ENCODE peak calls at places on chromosomes 1 and 21, in five cellular contexts. One of them, this sample, is unnamed.

GRCh38 chr1:153945795-153946621 is 510 bp downstream of the DENND4B start:
- DNase-seq in fibroblast of mammary gland: peak
- DNase-seq in heart left ventricle: peak
- DNase-seq in endodermal cell: peak
- DNase-seq in HFF-Myc: no peak
- DNase-seq in this sample: peak

GRCh38 chr1:110783292-110783918 is 89.5 kb upstream of the CD53 start:
- DNase-seq in fibroblast of mammary gland: peak
- DNase-seq in heart left ventricle: peak
- DNase-seq in HFF-Myc: peak
- DNase-seq in endodermal cell: peak
- DNase-seq in this sample: peak

GRCh38 chr1:32448773-32449456 is 16.0 kb upstream of the ZBTB8B start:
- DNase-seq in fibroblast of mammary gland: peak
- DNase-seq in heart left ventricle: no peak
- DNase-seq in HFF-Myc: no peak
- DNase-seq in endodermal cell: peak
- DNase-seq in this sample: peak

GRCh38 chr1:102595106-102595505 is 513.2 kb downstream of the COL11A1 start:
- DNase-seq in endodermal cell: no peak
- DNase-seq in fibroblast of mammary gland: no peak
- DNase-seq in HFF-Myc: no peak
- DNase-seq in heart left ventricle: no peak
- DNase-seq in this sample: no peak

GRCh38 chr1:207032528-207033017 is at the start of gene C1orf116:
- DNase-seq in HFF-Myc: no peak
- DNase-seq in endodermal cell: peak
- DNase-seq in heart left ventricle: no peak
- DNase-seq in fibroblast of mammary gland: no peak
- DNase-seq in this sample: no peak

GRCh38 chr1:161258439-161259386 is at the start of gene PCP4L1:
- DNase-seq in heart left ventricle: peak
- DNase-seq in fibroblast of mammary gland: peak
- DNase-seq in HFF-Myc: no peak
- DNase-seq in endodermal cell: peak
- DNase-seq in this sample: peak

GRCh38 chr1:56505792-56506191 is 73.6 kb downstream of the PLPP3 start:
- DNase-seq in heart left ventricle: no peak
- DNase-seq in endodermal cell: no peak
- DNase-seq in fibroblast of mammary gland: no peak
- DNase-seq in HFF-Myc: no peak
- DNase-seq in this sample: no peak

GRCh38 chr1:67646145-67647035 is 38.6 kb upstream of the GADD45A start:
- DNase-seq in heart left ventricle: peak
- DNase-seq in fibroblast of mammary gland: peak
- DNase-seq in endodermal cell: no peak
- DNase-seq in HFF-Myc: peak
- DNase-seq in this sample: no peak

GRCh38 chr1:228863776-228864175 is 128.5 kb downstream of the RHOU start:
- DNase-seq in fibroblast of mammary gland: no peak
- DNase-seq in endodermal cell: no peak
- DNase-seq in heart left ventricle: no peak
- DNase-seq in HFF-Myc: no peak
- DNase-seq in this sample: no peak

GRCh38 chr1:17193222-17194132 is 11.5 kb upstream of the PADI1 start:
- DNase-seq in HFF-Myc: no peak
- DNase-seq in endodermal cell: peak
- DNase-seq in heart left ventricle: no peak
- DNase-seq in fibroblast of mammary gland: no peak
- DNase-seq in this sample: no peak

GRCh38 chr1:145957443-145958319 is at the start of gene LIX1L:
- DNase-seq in endodermal cell: peak
- DNase-seq in heart left ventricle: peak
- DNase-seq in fibroblast of mammary gland: peak
- DNase-seq in HFF-Myc: peak
- DNase-seq in this sample: peak

GRCh38 chr1:225480825-225481434 is 53.1 kb upstream of the LBR start:
- DNase-seq in heart left ventricle: no peak
- DNase-seq in endodermal cell: peak
- DNase-seq in HFF-Myc: no peak
- DNase-seq in fibroblast of mammary gland: peak
- DNase-seq in this sample: peak

GRCh38 chr21:34881894-34882371 is 167.2 kb downstream of the RUNX1 start:
- DNase-seq in endodermal cell: no peak
- DNase-seq in fibroblast of mammary gland: peak
- DNase-seq in heart left ventricle: no peak
- DNase-seq in HFF-Myc: no peak
- DNase-seq in this sample: no peak

GRCh38 chr1:119715542-119715941 is 3.8 kb downstream of the PHGDH start:
- DNase-seq in endodermal cell: peak
- DNase-seq in fibroblast of mammary gland: peak
- DNase-seq in HFF-Myc: no peak
- DNase-seq in heart left ventricle: no peak
- DNase-seq in this sample: no peak

GRCh38 chr1:200362421-200362820 is 47.4 kb downstream of the ZNF281 start:
- DNase-seq in heart left ventricle: no peak
- DNase-seq in fibroblast of mammary gland: no peak
- DNase-seq in HFF-Myc: no peak
- DNase-seq in endodermal cell: peak
- DNase-seq in this sample: no peak

GRCh38 chr1:228264100-228264816 is 56.4 kb downstream of the OBSCN start:
- DNase-seq in HFF-Myc: no peak
- DNase-seq in endodermal cell: no peak
- DNase-seq in fibroblast of mammary gland: no peak
- DNase-seq in heart left ventricle: no peak
- DNase-seq in this sample: no peak

GRCh38 chr21:31447477-31447876 is 103.4 kb upstream of the TIAM1 start:
- DNase-seq in heart left ventricle: no peak
- DNase-seq in HFF-Myc: no peak
- DNase-seq in endodermal cell: no peak
- DNase-seq in fibroblast of mammary gland: peak
- DNase-seq in this sample: no peak

GRCh38 chr1:41661428-41662060 is 177.1 kb upstream of the EDN2 start:
- DNase-seq in HFF-Myc: no peak
- DNase-seq in endodermal cell: peak
- DNase-seq in heart left ventricle: no peak
- DNase-seq in fibroblast of mammary gland: no peak
- DNase-seq in this sample: no peak

GRCh38 chr1:239616686-239617085 is 230.3 kb downstream of the CHRM3 start:
- DNase-seq in fibroblast of mammary gland: no peak
- DNase-seq in endodermal cell: no peak
- DNase-seq in HFF-Myc: no peak
- DNase-seq in heart left ventricle: no peak
- DNase-seq in this sample: no peak

GRCh38 chr1:160064164-160064563 is 5.8 kb downstream of the KCNJ10 start:
- DNase-seq in heart left ventricle: no peak
- DNase-seq in fibroblast of mammary gland: peak
- DNase-seq in HFF-Myc: no peak
- DNase-seq in endodermal cell: no peak
- DNase-seq in this sample: no peak

GRCh38 chr1:6358757-6359567 is 34.6 kb downstream of the ACOT7 start:
- DNase-seq in HFF-Myc: peak
- DNase-seq in heart left ventricle: no peak
- DNase-seq in endodermal cell: no peak
- DNase-seq in fibroblast of mammary gland: peak
- DNase-seq in this sample: peak

GRCh38 chr1:64956241-64956640 is 10.1 kb downstream of the JAK1 start:
- DNase-seq in endodermal cell: no peak
- DNase-seq in HFF-Myc: no peak
- DNase-seq in fibroblast of mammary gland: no peak
- DNase-seq in heart left ventricle: no peak
- DNase-seq in this sample: no peak

GRCh38 chr21:28657576-28657975 is 335.1 kb downstream of the LTN1 start:
- DNase-seq in fibroblast of mammary gland: no peak
- DNase-seq in HFF-Myc: no peak
- DNase-seq in heart left ventricle: no peak
- DNase-seq in endodermal cell: no peak
- DNase-seq in this sample: no peak

GRCh38 chr1:187445066-187445465 is 616.3 kb downstream of the PLA2G4A start:
- DNase-seq in HFF-Myc: no peak
- DNase-seq in heart left ventricle: no peak
- DNase-seq in fibroblast of mammary gland: no peak
- DNase-seq in endodermal cell: no peak
- DNase-seq in this sample: no peak
- TF ChIP-seq CTCF in HFF-Myc: no peak
- TF ChIP-seq CTCF in heart left ventricle: no peak
- TF ChIP-seq CTCF in fibroblast of mammary gland: no peak
- TF ChIP-seq CTCF in endodermal cell: no peak
- TF ChIP-seq CTCF in this sample: no peak

DNA sequence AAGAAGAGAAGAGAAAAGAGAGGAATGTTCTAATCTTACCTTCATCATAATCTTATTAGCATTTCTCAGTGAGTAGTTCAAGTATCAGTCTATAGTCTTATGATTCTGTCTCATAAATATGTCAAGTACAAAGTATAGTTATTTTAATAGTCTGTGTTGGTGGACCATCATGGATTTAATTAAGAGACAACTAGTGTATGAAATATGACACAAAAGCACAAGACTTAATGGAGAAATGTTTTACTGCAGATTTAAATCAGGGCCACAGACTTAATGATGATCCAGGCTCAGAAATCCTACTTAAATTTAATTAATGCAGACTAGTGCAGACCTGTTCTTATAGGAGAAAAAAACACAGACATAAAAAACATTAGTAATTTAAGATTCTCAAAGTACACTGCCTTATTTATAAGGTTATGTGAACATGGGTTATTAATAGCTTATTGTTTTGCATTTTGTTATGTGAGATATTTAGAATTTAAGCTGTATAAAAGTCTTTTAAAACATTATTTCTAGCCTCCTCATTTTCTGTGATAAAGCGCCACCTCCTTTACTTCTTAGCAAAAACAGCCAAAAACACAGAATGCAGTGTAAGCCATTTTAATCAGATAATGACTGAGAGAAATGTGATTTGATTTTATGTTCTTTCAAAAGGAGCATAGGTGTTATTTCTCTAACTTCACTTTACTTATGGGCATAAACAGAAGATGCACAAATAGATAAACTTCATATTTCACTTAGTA is 255.0 kb upstream of the SNX7 start:
- DNase-seq in fibroblast of mammary gland: no peak
- DNase-seq in endodermal cell: no peak
- DNase-seq in heart left ventricle: no peak
- DNase-seq in HFF-Myc: no peak
- DNase-seq in this sample: no peak
- TF ChIP-seq CTCF in fibroblast of mammary gland: no peak
- TF ChIP-seq CTCF in endodermal cell: no peak
- TF ChIP-seq CTCF in heart left ventricle: no peak
- TF ChIP-seq CTCF in HFF-Myc: no peak
- TF ChIP-seq CTCF in this sample: no peak

GRCh38 chr1:205301220-205301821 is 20.2 kb downstream of the NUAK2 start:
- DNase-seq in fibroblast of mammary gland: peak
- DNase-seq in endodermal cell: peak
- DNase-seq in heart left ventricle: no peak
- DNase-seq in HFF-Myc: peak
- DNase-seq in this sample: peak
- TF ChIP-seq CTCF in fibroblast of mammary gland: no peak
- TF ChIP-seq CTCF in endodermal cell: no peak
- TF ChIP-seq CTCF in heart left ventricle: no peak
- TF ChIP-seq CTCF in HFF-Myc: no peak
- TF ChIP-seq CTCF in this sample: no peak

DNA sequence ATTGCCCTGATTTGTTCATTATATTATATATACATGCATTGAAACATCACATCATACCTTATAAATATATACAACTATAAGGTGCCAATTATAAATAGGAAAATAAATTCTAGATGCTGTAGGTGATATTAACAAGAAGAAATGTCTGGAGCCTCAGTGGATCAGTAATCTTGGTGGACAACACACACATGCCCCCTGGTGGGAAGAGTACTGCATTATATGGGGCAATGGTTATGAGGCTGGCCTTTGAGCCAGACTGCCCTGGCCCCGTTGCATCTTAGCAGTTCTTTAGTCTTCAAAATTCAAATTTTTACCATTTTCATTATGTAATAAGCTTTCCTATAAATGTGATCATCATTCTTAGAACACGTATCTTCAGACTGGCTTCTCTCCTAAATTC is 335.0 kb upstream of the GREM2 start:
- DNase-seq in fibroblast of mammary gland: peak
- DNase-seq in heart left ventricle: no peak
- DNase-seq in HFF-Myc: peak
- DNase-seq in endodermal cell: peak
- DNase-seq in this sample: peak
- TF ChIP-seq CTCF in fibroblast of mammary gland: peak
- TF ChIP-seq CTCF in heart left ventricle: peak
- TF ChIP-seq CTCF in HFF-Myc: peak
- TF ChIP-seq CTCF in endodermal cell: peak
- TF ChIP-seq CTCF in this sample: peak

GRCh38 chr1:3315991-3316943 is 138.2 kb upstream of the ARHGEF16 start:
- DNase-seq in fibroblast of mammary gland: no peak
- DNase-seq in endodermal cell: no peak
- DNase-seq in HFF-Myc: no peak
- DNase-seq in heart left ventricle: no peak
- DNase-seq in this sample: no peak
- TF ChIP-seq CTCF in fibroblast of mammary gland: no peak
- TF ChIP-seq CTCF in endodermal cell: no peak
- TF ChIP-seq CTCF in HFF-Myc: no peak
- TF ChIP-seq CTCF in heart left ventricle: no peak
- TF ChIP-seq CTCF in this sample: no peak

GRCh38 chr21:33230518-33231324 is 983 bp downstream of the IFNAR2 start:
- DNase-seq in endodermal cell: peak
- DNase-seq in heart left ventricle: peak
- DNase-seq in HFF-Myc: no peak
- DNase-seq in fibroblast of mammary gland: peak
- DNase-seq in this sample: peak
- TF ChIP-seq CTCF in endodermal cell: peak
- TF ChIP-seq CTCF in heart left ventricle: no peak
- TF ChIP-seq CTCF in HFF-Myc: peak
- TF ChIP-seq CTCF in fibroblast of mammary gland: no peak
- TF ChIP-seq CTCF in this sample: no peak